ENCODE peak calls at places on chromosomes 2 and 18, in eight cellular contexts. One of them, this sample, is unnamed.

GRCh38 chr18:49668583-49669290 is 106.9 kb downstream of the LIPG start:
- DNase-seq in ecto neural progenitor cell: no peak
- DNase-seq in C1 segment of cervical spinal cord: no peak
- DNase-seq in NT2/D1: no peak
- DNase-seq in WERI-Rb-1: no peak
- DNase-seq in left lobe of liver: no peak
- DNase-seq in RCC 7860: no peak
- DNase-seq in AG08395: no peak
- DNase-seq in this sample: no peak

GRCh38 chr2:220147186-220147585 is 519.8 kb downstream of the SLC4A3 start:
- DNase-seq in AG08395: peak
- DNase-seq in C1 segment of cervical spinal cord: no peak
- DNase-seq in WERI-Rb-1: no peak
- DNase-seq in NT2/D1: no peak
- DNase-seq in ecto neural progenitor cell: no peak
- DNase-seq in left lobe of liver: no peak
- DNase-seq in RCC 7860: no peak
- DNase-seq in this sample: no peak

GRCh38 chr2:148957023-148957422 is 81.5 kb upstream of the LYPD6B start:
- DNase-seq in AG08395: no peak
- DNase-seq in WERI-Rb-1: no peak
- DNase-seq in ecto neural progenitor cell: no peak
- DNase-seq in left lobe of liver: no peak
- DNase-seq in RCC 7860: no peak
- DNase-seq in C1 segment of cervical spinal cord: no peak
- DNase-seq in NT2/D1: no peak
- DNase-seq in this sample: no peak

GRCh38 chr2:135457279-135457678 is 73.7 kb downstream of the ZRANB3 start:
- DNase-seq in ecto neural progenitor cell: no peak
- DNase-seq in WERI-Rb-1: no peak
- DNase-seq in AG08395: no peak
- DNase-seq in NT2/D1: no peak
- DNase-seq in left lobe of liver: no peak
- DNase-seq in C1 segment of cervical spinal cord: no peak
- DNase-seq in RCC 7860: no peak
- DNase-seq in this sample: no peak

GRCh38 chr2:25250331-25251031 is 82.1 kb upstream of the POMC start:
- DNase-seq in C1 segment of cervical spinal cord: no peak
- DNase-seq in left lobe of liver: no peak
- DNase-seq in AG08395: no peak
- DNase-seq in ecto neural progenitor cell: peak
- DNase-seq in NT2/D1: no peak
- DNase-seq in WERI-Rb-1: no peak
- DNase-seq in RCC 7860: no peak
- DNase-seq in this sample: no peak

GRCh38 chr2:69082430-69082997 is 69.5 kb downstream of the ANTXR1 start:
- DNase-seq in WERI-Rb-1: no peak
- DNase-seq in left lobe of liver: peak
- DNase-seq in RCC 7860: peak
- DNase-seq in AG08395: peak
- DNase-seq in NT2/D1: no peak
- DNase-seq in C1 segment of cervical spinal cord: no peak
- DNase-seq in ecto neural progenitor cell: no peak
- DNase-seq in this sample: no peak

GRCh38 chr2:239296020-239296932 is 104.5 kb downstream of the HDAC4 start:
- DNase-seq in NT2/D1: no peak
- DNase-seq in left lobe of liver: peak
- DNase-seq in WERI-Rb-1: no peak
- DNase-seq in C1 segment of cervical spinal cord: no peak
- DNase-seq in ecto neural progenitor cell: no peak
- DNase-seq in AG08395: no peak
- DNase-seq in RCC 7860: no peak
- DNase-seq in this sample: no peak

GRCh38 chr2:233165895-233166661 is 85.4 kb upstream of the ATG16L1 start:
- DNase-seq in WERI-Rb-1: no peak
- DNase-seq in AG08395: no peak
- DNase-seq in ecto neural progenitor cell: no peak
- DNase-seq in C1 segment of cervical spinal cord: no peak
- DNase-seq in RCC 7860: peak
- DNase-seq in left lobe of liver: peak
- DNase-seq in NT2/D1: no peak
- DNase-seq in this sample: no peak

GRCh38 chr18:12015697-12016062 is 34.4 kb downstream of the IMPA2 start:
- DNase-seq in ecto neural progenitor cell: no peak
- DNase-seq in WERI-Rb-1: no peak
- DNase-seq in left lobe of liver: peak
- DNase-seq in C1 segment of cervical spinal cord: no peak
- DNase-seq in AG08395: peak
- DNase-seq in RCC 7860: peak
- DNase-seq in NT2/D1: no peak
- DNase-seq in this sample: no peak

GRCh38 chr2:212843409-212844199 is 305.0 kb upstream of the ERBB4 start:
- DNase-seq in ecto neural progenitor cell: no peak
- DNase-seq in AG08395: peak
- DNase-seq in left lobe of liver: no peak
- DNase-seq in RCC 7860: peak
- DNase-seq in C1 segment of cervical spinal cord: no peak
- DNase-seq in NT2/D1: no peak
- DNase-seq in WERI-Rb-1: no peak
- DNase-seq in this sample: no peak

GRCh38 chr2:219720956-219721355 is 93.5 kb downstream of the SLC4A3 start:
- DNase-seq in NT2/D1: no peak
- DNase-seq in ecto neural progenitor cell: no peak
- DNase-seq in WERI-Rb-1: no peak
- DNase-seq in RCC 7860: no peak
- DNase-seq in AG08395: no peak
- DNase-seq in C1 segment of cervical spinal cord: no peak
- DNase-seq in left lobe of liver: no peak
- DNase-seq in this sample: peak

GRCh38 chr2:1633092-1633721 is 111.1 kb downstream of the PXDN start:
- DNase-seq in ecto neural progenitor cell: no peak
- DNase-seq in NT2/D1: no peak
- DNase-seq in C1 segment of cervical spinal cord: no peak
- DNase-seq in RCC 7860: no peak
- DNase-seq in left lobe of liver: no peak
- DNase-seq in WERI-Rb-1: no peak
- DNase-seq in AG08395: no peak
- DNase-seq in this sample: no peak

GRCh38 chr2:238790877-238791276 is 57.0 kb upstream of the TWIST2 start:
- DNase-seq in ecto neural progenitor cell: no peak
- DNase-seq in left lobe of liver: no peak
- DNase-seq in C1 segment of cervical spinal cord: no peak
- DNase-seq in AG08395: peak
- DNase-seq in RCC 7860: no peak
- DNase-seq in NT2/D1: no peak
- DNase-seq in WERI-Rb-1: no peak
- DNase-seq in this sample: no peak

GRCh38 chr2:137928547-137929503 is 35.4 kb upstream of the HNMT start:
- DNase-seq in NT2/D1: no peak
- DNase-seq in AG08395: peak
- DNase-seq in C1 segment of cervical spinal cord: no peak
- DNase-seq in left lobe of liver: no peak
- DNase-seq in ecto neural progenitor cell: no peak
- DNase-seq in RCC 7860: peak
- DNase-seq in WERI-Rb-1: peak
- DNase-seq in this sample: peak

GRCh38 chr2:10392100-10392499 is 56.0 kb downstream of the ODC1 start:
- DNase-seq in C1 segment of cervical spinal cord: no peak
- DNase-seq in NT2/D1: no peak
- DNase-seq in WERI-Rb-1: no peak
- DNase-seq in AG08395: no peak
- DNase-seq in ecto neural progenitor cell: no peak
- DNase-seq in left lobe of liver: no peak
- DNase-seq in RCC 7860: no peak
- DNase-seq in this sample: no peak

GRCh38 chr2:143205106-143205764 is 76.0 kb downstream of the ARHGAP15 start:
- DNase-seq in RCC 7860: no peak
- DNase-seq in WERI-Rb-1: no peak
- DNase-seq in C1 segment of cervical spinal cord: no peak
- DNase-seq in AG08395: peak
- DNase-seq in ecto neural progenitor cell: no peak
- DNase-seq in NT2/D1: no peak
- DNase-seq in left lobe of liver: no peak
- DNase-seq in this sample: no peak

GRCh38 chr2:158990397-158991209 is 22.2 kb downstream of the TANC1 start:
- DNase-seq in AG08395: peak
- DNase-seq in left lobe of liver: no peak
- DNase-seq in C1 segment of cervical spinal cord: no peak
- DNase-seq in RCC 7860: peak
- DNase-seq in WERI-Rb-1: no peak
- DNase-seq in ecto neural progenitor cell: no peak
- DNase-seq in NT2/D1: no peak
- DNase-seq in this sample: peak

GRCh38 chr2:69375494-69376353 is 11.3 kb downstream of the GFPT1 start:
- DNase-seq in NT2/D1: peak
- DNase-seq in C1 segment of cervical spinal cord: no peak
- DNase-seq in WERI-Rb-1: no peak
- DNase-seq in RCC 7860: no peak
- DNase-seq in AG08395: peak
- DNase-seq in left lobe of liver: no peak
- DNase-seq in ecto neural progenitor cell: no peak
- DNase-seq in this sample: no peak

GRCh38 chr2:10285191-10285577 is 17.5 kb upstream of the HPCAL1 start:
- DNase-seq in C1 segment of cervical spinal cord: no peak
- DNase-seq in ecto neural progenitor cell: no peak
- DNase-seq in NT2/D1: no peak
- DNase-seq in left lobe of liver: no peak
- DNase-seq in WERI-Rb-1: no peak
- DNase-seq in RCC 7860: no peak
- DNase-seq in AG08395: no peak
- DNase-seq in this sample: no peak

This sample was measured in esophagus muscularis mucosa.